ENCODE peak calls at places on chromosomes 5 and 9, in nine cellular contexts. One of them, this sample, is unnamed.

GRCh38 chr5:149445739-149446369 is 66.8 kb upstream of the IL17B start:
- DNase-seq in stimulated activated CD8-positive, alpha-beta memory T cell treated with anti-CD3 and anti-CD28 coated beads, Interleukin-7, amount 100 ng/mL, for 48 hours: no peak
- DNase-seq in HCT116: no peak
- DNase-seq in ELF-1: peak
- DNase-seq in stimulated activated CD4-positive, alpha-beta T cell treated with anti-CD3 and anti-CD28 coated beads, Interleukin-1b, Interleukin-23, amount 100 ng/mL, for 48 hours: no peak
- DNase-seq in AG09319: peak
- DNase-seq in stimulated activated effector memory CD8-positive, alpha-beta T cell treated with anti-CD3 and anti-CD28 coated beads, Interleukin-12 subunit alpha, Interleukin-12 subunit beta, amount 100 ng/mL, for 72 hours: no peak
- DNase-seq in CD8-positive, alpha-beta memory T cell: no peak
- DNase-seq in NCI-H1048: no peak
- DNase-seq in this sample: no peak

GRCh38 chr5:179451099-179451812 is 99.1 kb upstream of the RUFY1 start:
- DNase-seq in stimulated activated CD8-positive, alpha-beta memory T cell treated with anti-CD3 and anti-CD28 coated beads, Interleukin-7, amount 100 ng/mL, for 48 hours: no peak
- DNase-seq in HCT116: no peak
- DNase-seq in ELF-1: no peak
- DNase-seq in stimulated activated CD4-positive, alpha-beta T cell treated with anti-CD3 and anti-CD28 coated beads, Interleukin-1b, Interleukin-23, amount 100 ng/mL, for 48 hours: no peak
- DNase-seq in AG09319: no peak
- DNase-seq in stimulated activated effector memory CD8-positive, alpha-beta T cell treated with anti-CD3 and anti-CD28 coated beads, Interleukin-12 subunit alpha, Interleukin-12 subunit beta, amount 100 ng/mL, for 72 hours: no peak
- DNase-seq in CD8-positive, alpha-beta memory T cell: no peak
- DNase-seq in NCI-H1048: no peak
- DNase-seq in this sample: no peak

GRCh38 chr5:139492700-139493192 is 10.2 kb upstream of the STING1 start:
- DNase-seq in stimulated activated CD8-positive, alpha-beta memory T cell treated with anti-CD3 and anti-CD28 coated beads, Interleukin-7, amount 100 ng/mL, for 48 hours: no peak
- DNase-seq in HCT116: no peak
- DNase-seq in ELF-1: no peak
- DNase-seq in stimulated activated CD4-positive, alpha-beta T cell treated with anti-CD3 and anti-CD28 coated beads, Interleukin-1b, Interleukin-23, amount 100 ng/mL, for 48 hours: no peak
- DNase-seq in AG09319: peak
- DNase-seq in stimulated activated effector memory CD8-positive, alpha-beta T cell treated with anti-CD3 and anti-CD28 coated beads, Interleukin-12 subunit alpha, Interleukin-12 subunit beta, amount 100 ng/mL, for 72 hours: no peak
- DNase-seq in CD8-positive, alpha-beta memory T cell: no peak
- DNase-seq in NCI-H1048: no peak
- DNase-seq in this sample: no peak

GRCh38 chr5:80860934-80861613 is 99.1 kb upstream of the RASGRF2 start:
- DNase-seq in stimulated activated CD8-positive, alpha-beta memory T cell treated with anti-CD3 and anti-CD28 coated beads, Interleukin-7, amount 100 ng/mL, for 48 hours: no peak
- DNase-seq in HCT116: no peak
- DNase-seq in ELF-1: peak
- DNase-seq in stimulated activated CD4-positive, alpha-beta T cell treated with anti-CD3 and anti-CD28 coated beads, Interleukin-1b, Interleukin-23, amount 100 ng/mL, for 48 hours: no peak
- DNase-seq in AG09319: no peak
- DNase-seq in stimulated activated effector memory CD8-positive, alpha-beta T cell treated with anti-CD3 and anti-CD28 coated beads, Interleukin-12 subunit alpha, Interleukin-12 subunit beta, amount 100 ng/mL, for 72 hours: no peak
- DNase-seq in CD8-positive, alpha-beta memory T cell: no peak
- DNase-seq in NCI-H1048: no peak
- DNase-seq in this sample: no peak

GRCh38 chr9:115883467-115884329 is 269.9 kb upstream of the PAPPA start:
- DNase-seq in stimulated activated CD8-positive, alpha-beta memory T cell treated with anti-CD3 and anti-CD28 coated beads, Interleukin-7, amount 100 ng/mL, for 48 hours: no peak
- DNase-seq in HCT116: peak
- DNase-seq in ELF-1: peak
- DNase-seq in stimulated activated CD4-positive, alpha-beta T cell treated with anti-CD3 and anti-CD28 coated beads, Interleukin-1b, Interleukin-23, amount 100 ng/mL, for 48 hours: no peak
- DNase-seq in AG09319: peak
- DNase-seq in stimulated activated effector memory CD8-positive, alpha-beta T cell treated with anti-CD3 and anti-CD28 coated beads, Interleukin-12 subunit alpha, Interleukin-12 subunit beta, amount 100 ng/mL, for 72 hours: no peak
- DNase-seq in CD8-positive, alpha-beta memory T cell: no peak
- DNase-seq in NCI-H1048: no peak
- DNase-seq in this sample: no peak

GRCh38 chr5:134100283-134101011 is 14.0 kb upstream of the TCF7 start:
- DNase-seq in stimulated activated CD8-positive, alpha-beta memory T cell treated with anti-CD3 and anti-CD28 coated beads, Interleukin-7, amount 100 ng/mL, for 48 hours: peak
- DNase-seq in HCT116: no peak
- DNase-seq in ELF-1: peak
- DNase-seq in stimulated activated CD4-positive, alpha-beta T cell treated with anti-CD3 and anti-CD28 coated beads, Interleukin-1b, Interleukin-23, amount 100 ng/mL, for 48 hours: peak
- DNase-seq in AG09319: no peak
- DNase-seq in stimulated activated effector memory CD8-positive, alpha-beta T cell treated with anti-CD3 and anti-CD28 coated beads, Interleukin-12 subunit alpha, Interleukin-12 subunit beta, amount 100 ng/mL, for 72 hours: peak
- DNase-seq in CD8-positive, alpha-beta memory T cell: peak
- DNase-seq in NCI-H1048: peak
- DNase-seq in this sample: peak

GRCh38 chr5:168365581-168366081 is 74.2 kb downstream of the WWC1 start:
- DNase-seq in stimulated activated CD8-positive, alpha-beta memory T cell treated with anti-CD3 and anti-CD28 coated beads, Interleukin-7, amount 100 ng/mL, for 48 hours: no peak
- DNase-seq in HCT116: peak
- DNase-seq in ELF-1: peak
- DNase-seq in stimulated activated CD4-positive, alpha-beta T cell treated with anti-CD3 and anti-CD28 coated beads, Interleukin-1b, Interleukin-23, amount 100 ng/mL, for 48 hours: no peak
- DNase-seq in AG09319: no peak
- DNase-seq in stimulated activated effector memory CD8-positive, alpha-beta T cell treated with anti-CD3 and anti-CD28 coated beads, Interleukin-12 subunit alpha, Interleukin-12 subunit beta, amount 100 ng/mL, for 72 hours: no peak
- DNase-seq in CD8-positive, alpha-beta memory T cell: no peak
- DNase-seq in NCI-H1048: no peak
- DNase-seq in this sample: no peak

GRCh38 chr9:27125936-27126335 is 16.9 kb downstream of the TEK start:
- DNase-seq in stimulated activated CD8-positive, alpha-beta memory T cell treated with anti-CD3 and anti-CD28 coated beads, Interleukin-7, amount 100 ng/mL, for 48 hours: no peak
- DNase-seq in HCT116: no peak
- DNase-seq in ELF-1: no peak
- DNase-seq in stimulated activated CD4-positive, alpha-beta T cell treated with anti-CD3 and anti-CD28 coated beads, Interleukin-1b, Interleukin-23, amount 100 ng/mL, for 48 hours: no peak
- DNase-seq in AG09319: no peak
- DNase-seq in stimulated activated effector memory CD8-positive, alpha-beta T cell treated with anti-CD3 and anti-CD28 coated beads, Interleukin-12 subunit alpha, Interleukin-12 subunit beta, amount 100 ng/mL, for 72 hours: no peak
- DNase-seq in CD8-positive, alpha-beta memory T cell: no peak
- DNase-seq in NCI-H1048: no peak
- DNase-seq in this sample: no peak

GRCh38 chr5:118326496-118327045 is 661.8 kb downstream of the DTWD2 start:
- DNase-seq in stimulated activated CD8-positive, alpha-beta memory T cell treated with anti-CD3 and anti-CD28 coated beads, Interleukin-7, amount 100 ng/mL, for 48 hours: no peak
- DNase-seq in HCT116: no peak
- DNase-seq in ELF-1: no peak
- DNase-seq in stimulated activated CD4-positive, alpha-beta T cell treated with anti-CD3 and anti-CD28 coated beads, Interleukin-1b, Interleukin-23, amount 100 ng/mL, for 48 hours: no peak
- DNase-seq in AG09319: no peak
- DNase-seq in stimulated activated effector memory CD8-positive, alpha-beta T cell treated with anti-CD3 and anti-CD28 coated beads, Interleukin-12 subunit alpha, Interleukin-12 subunit beta, amount 100 ng/mL, for 72 hours: no peak
- DNase-seq in CD8-positive, alpha-beta memory T cell: no peak
- DNase-seq in NCI-H1048: no peak
- DNase-seq in this sample: no peak

GRCh38 chr9:111096051-111096450 is 57.8 kb upstream of the LPAR1 start:
- DNase-seq in stimulated activated CD8-positive, alpha-beta memory T cell treated with anti-CD3 and anti-CD28 coated beads, Interleukin-7, amount 100 ng/mL, for 48 hours: no peak
- DNase-seq in HCT116: no peak
- DNase-seq in ELF-1: peak
- DNase-seq in stimulated activated CD4-positive, alpha-beta T cell treated with anti-CD3 and anti-CD28 coated beads, Interleukin-1b, Interleukin-23, amount 100 ng/mL, for 48 hours: no peak
- DNase-seq in AG09319: no peak
- DNase-seq in stimulated activated effector memory CD8-positive, alpha-beta T cell treated with anti-CD3 and anti-CD28 coated beads, Interleukin-12 subunit alpha, Interleukin-12 subunit beta, amount 100 ng/mL, for 72 hours: no peak
- DNase-seq in CD8-positive, alpha-beta memory T cell: no peak
- DNase-seq in NCI-H1048: no peak
- DNase-seq in this sample: no peak

GRCh38 chr5:116473706-116474105 is 100.9 kb downstream of the SEMA6A start:
- DNase-seq in stimulated activated CD8-positive, alpha-beta memory T cell treated with anti-CD3 and anti-CD28 coated beads, Interleukin-7, amount 100 ng/mL, for 48 hours: no peak
- DNase-seq in HCT116: no peak
- DNase-seq in ELF-1: no peak
- DNase-seq in stimulated activated CD4-positive, alpha-beta T cell treated with anti-CD3 and anti-CD28 coated beads, Interleukin-1b, Interleukin-23, amount 100 ng/mL, for 48 hours: no peak
- DNase-seq in AG09319: no peak
- DNase-seq in stimulated activated effector memory CD8-positive, alpha-beta T cell treated with anti-CD3 and anti-CD28 coated beads, Interleukin-12 subunit alpha, Interleukin-12 subunit beta, amount 100 ng/mL, for 72 hours: no peak
- DNase-seq in CD8-positive, alpha-beta memory T cell: no peak
- DNase-seq in NCI-H1048: no peak
- DNase-seq in this sample: no peak

GRCh38 chr9:26058111-26058895 is 380.1 kb upstream of the TUSC1 start:
- DNase-seq in stimulated activated CD8-positive, alpha-beta memory T cell treated with anti-CD3 and anti-CD28 coated beads, Interleukin-7, amount 100 ng/mL, for 48 hours: no peak
- DNase-seq in HCT116: no peak
- DNase-seq in ELF-1: no peak
- DNase-seq in stimulated activated CD4-positive, alpha-beta T cell treated with anti-CD3 and anti-CD28 coated beads, Interleukin-1b, Interleukin-23, amount 100 ng/mL, for 48 hours: no peak
- DNase-seq in AG09319: no peak
- DNase-seq in stimulated activated effector memory CD8-positive, alpha-beta T cell treated with anti-CD3 and anti-CD28 coated beads, Interleukin-12 subunit alpha, Interleukin-12 subunit beta, amount 100 ng/mL, for 72 hours: no peak
- DNase-seq in CD8-positive, alpha-beta memory T cell: no peak
- DNase-seq in NCI-H1048: no peak
- DNase-seq in this sample: no peak

GRCh38 chr5:134502259-134502658 is 23.2 kb upstream of the JADE2 start:
- DNase-seq in stimulated activated CD8-positive, alpha-beta memory T cell treated with anti-CD3 and anti-CD28 coated beads, Interleukin-7, amount 100 ng/mL, for 48 hours: no peak
- DNase-seq in HCT116: no peak
- DNase-seq in ELF-1: no peak
- DNase-seq in stimulated activated CD4-positive, alpha-beta T cell treated with anti-CD3 and anti-CD28 coated beads, Interleukin-1b, Interleukin-23, amount 100 ng/mL, for 48 hours: no peak
- DNase-seq in AG09319: no peak
- DNase-seq in stimulated activated effector memory CD8-positive, alpha-beta T cell treated with anti-CD3 and anti-CD28 coated beads, Interleukin-12 subunit alpha, Interleukin-12 subunit beta, amount 100 ng/mL, for 72 hours: no peak
- DNase-seq in CD8-positive, alpha-beta memory T cell: no peak
- DNase-seq in NCI-H1048: no peak
- DNase-seq in this sample: no peak

GRCh38 chr9:130660683-130661460 is 3.5 kb upstream of the PRDM12 start:
- DNase-seq in stimulated activated CD8-positive, alpha-beta memory T cell treated with anti-CD3 and anti-CD28 coated beads, Interleukin-7, amount 100 ng/mL, for 48 hours: no peak
- DNase-seq in HCT116: no peak
- DNase-seq in ELF-1: peak
- DNase-seq in stimulated activated CD4-positive, alpha-beta T cell treated with anti-CD3 and anti-CD28 coated beads, Interleukin-1b, Interleukin-23, amount 100 ng/mL, for 48 hours: no peak
- DNase-seq in AG09319: no peak
- DNase-seq in stimulated activated effector memory CD8-positive, alpha-beta T cell treated with anti-CD3 and anti-CD28 coated beads, Interleukin-12 subunit alpha, Interleukin-12 subunit beta, amount 100 ng/mL, for 72 hours: no peak
- DNase-seq in CD8-positive, alpha-beta memory T cell: no peak
- DNase-seq in NCI-H1048: no peak
- DNase-seq in this sample: no peak

GRCh38 chr9:109251080-109251775 is 69.6 kb downstream of the EPB41L4B start:
- DNase-seq in stimulated activated CD8-positive, alpha-beta memory T cell treated with anti-CD3 and anti-CD28 coated beads, Interleukin-7, amount 100 ng/mL, for 48 hours: no peak
- DNase-seq in HCT116: no peak
- DNase-seq in ELF-1: peak
- DNase-seq in stimulated activated CD4-positive, alpha-beta T cell treated with anti-CD3 and anti-CD28 coated beads, Interleukin-1b, Interleukin-23, amount 100 ng/mL, for 48 hours: no peak
- DNase-seq in AG09319: no peak
- DNase-seq in stimulated activated effector memory CD8-positive, alpha-beta T cell treated with anti-CD3 and anti-CD28 coated beads, Interleukin-12 subunit alpha, Interleukin-12 subunit beta, amount 100 ng/mL, for 72 hours: no peak
- DNase-seq in CD8-positive, alpha-beta memory T cell: no peak
- DNase-seq in NCI-H1048: no peak
- DNase-seq in this sample: no peak

GRCh38 chr9:17962747-17963146 is 383.9 kb downstream of the SH3GL2 start:
- DNase-seq in stimulated activated CD8-positive, alpha-beta memory T cell treated with anti-CD3 and anti-CD28 coated beads, Interleukin-7, amount 100 ng/mL, for 48 hours: no peak
- DNase-seq in HCT116: no peak
- DNase-seq in ELF-1: no peak
- DNase-seq in stimulated activated CD4-positive, alpha-beta T cell treated with anti-CD3 and anti-CD28 coated beads, Interleukin-1b, Interleukin-23, amount 100 ng/mL, for 48 hours: no peak
- DNase-seq in AG09319: no peak
- DNase-seq in stimulated activated effector memory CD8-positive, alpha-beta T cell treated with anti-CD3 and anti-CD28 coated beads, Interleukin-12 subunit alpha, Interleukin-12 subunit beta, amount 100 ng/mL, for 72 hours: no peak
- DNase-seq in CD8-positive, alpha-beta memory T cell: no peak
- DNase-seq in NCI-H1048: no peak
- DNase-seq in this sample: no peak

GRCh38 chr5:141825836-141826560 is 52.2 kb downstream of the PCDH1 start:
- DNase-seq in stimulated activated CD8-positive, alpha-beta memory T cell treated with anti-CD3 and anti-CD28 coated beads, Interleukin-7, amount 100 ng/mL, for 48 hours: no peak
- DNase-seq in HCT116: no peak
- DNase-seq in ELF-1: peak
- DNase-seq in stimulated activated CD4-positive, alpha-beta T cell treated with anti-CD3 and anti-CD28 coated beads, Interleukin-1b, Interleukin-23, amount 100 ng/mL, for 48 hours: no peak
- DNase-seq in AG09319: no peak
- DNase-seq in stimulated activated effector memory CD8-positive, alpha-beta T cell treated with anti-CD3 and anti-CD28 coated beads, Interleukin-12 subunit alpha, Interleukin-12 subunit beta, amount 100 ng/mL, for 72 hours: no peak
- DNase-seq in CD8-positive, alpha-beta memory T cell: no peak
- DNase-seq in NCI-H1048: no peak
- DNase-seq in this sample: no peak

GRCh38 chr5:133612021-133612860 is at the start of gene FSTL4:
- DNase-seq in stimulated activated CD8-positive, alpha-beta memory T cell treated with anti-CD3 and anti-CD28 coated beads, Interleukin-7, amount 100 ng/mL, for 48 hours: no peak
- DNase-seq in HCT116: no peak
- DNase-seq in ELF-1: peak
- DNase-seq in stimulated activated CD4-positive, alpha-beta T cell treated with anti-CD3 and anti-CD28 coated beads, Interleukin-1b, Interleukin-23, amount 100 ng/mL, for 48 hours: peak
- DNase-seq in AG09319: no peak
- DNase-seq in stimulated activated effector memory CD8-positive, alpha-beta T cell treated with anti-CD3 and anti-CD28 coated beads, Interleukin-12 subunit alpha, Interleukin-12 subunit beta, amount 100 ng/mL, for 72 hours: peak
- DNase-seq in CD8-positive, alpha-beta memory T cell: peak
- DNase-seq in NCI-H1048: no peak
- DNase-seq in this sample: peak

GRCh38 chr5:149500922-149501582 is 50.2 kb downstream of the CSNK1A1 start:
- DNase-seq in stimulated activated CD8-positive, alpha-beta memory T cell treated with anti-CD3 and anti-CD28 coated beads, Interleukin-7, amount 100 ng/mL, for 48 hours: no peak
- DNase-seq in HCT116: no peak
- DNase-seq in ELF-1: no peak
- DNase-seq in stimulated activated CD4-positive, alpha-beta T cell treated with anti-CD3 and anti-CD28 coated beads, Interleukin-1b, Interleukin-23, amount 100 ng/mL, for 48 hours: no peak
- DNase-seq in AG09319: no peak
- DNase-seq in stimulated activated effector memory CD8-positive, alpha-beta T cell treated with anti-CD3 and anti-CD28 coated beads, Interleukin-12 subunit alpha, Interleukin-12 subunit beta, amount 100 ng/mL, for 72 hours: no peak
- DNase-seq in CD8-positive, alpha-beta memory T cell: no peak
- DNase-seq in NCI-H1048: no peak
- DNase-seq in this sample: no peak

GRCh38 chr9:99511723-99512122 is 289.6 kb downstream of the SEC61B start:
- DNase-seq in stimulated activated CD8-positive, alpha-beta memory T cell treated with anti-CD3 and anti-CD28 coated beads, Interleukin-7, amount 100 ng/mL, for 48 hours: no peak
- DNase-seq in HCT116: no peak
- DNase-seq in ELF-1: no peak
- DNase-seq in stimulated activated CD4-positive, alpha-beta T cell treated with anti-CD3 and anti-CD28 coated beads, Interleukin-1b, Interleukin-23, amount 100 ng/mL, for 48 hours: no peak
- DNase-seq in AG09319: no peak
- DNase-seq in stimulated activated effector memory CD8-positive, alpha-beta T cell treated with anti-CD3 and anti-CD28 coated beads, Interleukin-12 subunit alpha, Interleukin-12 subunit beta, amount 100 ng/mL, for 72 hours: no peak
- DNase-seq in CD8-positive, alpha-beta memory T cell: no peak
- DNase-seq in NCI-H1048: no peak
- DNase-seq in this sample: no peak

GRCh38 chr9:138063033-138063432 is 185.5 kb downstream of the CACNA1B start:
- DNase-seq in stimulated activated CD8-positive, alpha-beta memory T cell treated with anti-CD3 and anti-CD28 coated beads, Interleukin-7, amount 100 ng/mL, for 48 hours: no peak
- DNase-seq in HCT116: no peak
- DNase-seq in ELF-1: no peak
- DNase-seq in stimulated activated CD4-positive, alpha-beta T cell treated with anti-CD3 and anti-CD28 coated beads, Interleukin-1b, Interleukin-23, amount 100 ng/mL, for 48 hours: no peak
- DNase-seq in AG09319: no peak
- DNase-seq in stimulated activated effector memory CD8-positive, alpha-beta T cell treated with anti-CD3 and anti-CD28 coated beads, Interleukin-12 subunit alpha, Interleukin-12 subunit beta, amount 100 ng/mL, for 72 hours: no peak
- DNase-seq in CD8-positive, alpha-beta memory T cell: no peak
- DNase-seq in NCI-H1048: no peak
- DNase-seq in this sample: no peak

GRCh38 chr9:99873531-99873930 is 32.9 kb upstream of the STX17 start:
- DNase-seq in stimulated activated CD8-positive, alpha-beta memory T cell treated with anti-CD3 and anti-CD28 coated beads, Interleukin-7, amount 100 ng/mL, for 48 hours: no peak
- DNase-seq in HCT116: no peak
- DNase-seq in ELF-1: no peak
- DNase-seq in stimulated activated CD4-positive, alpha-beta T cell treated with anti-CD3 and anti-CD28 coated beads, Interleukin-1b, Interleukin-23, amount 100 ng/mL, for 48 hours: no peak
- DNase-seq in AG09319: no peak
- DNase-seq in stimulated activated effector memory CD8-positive, alpha-beta T cell treated with anti-CD3 and anti-CD28 coated beads, Interleukin-12 subunit alpha, Interleukin-12 subunit beta, amount 100 ng/mL, for 72 hours: no peak
- DNase-seq in CD8-positive, alpha-beta memory T cell: no peak
- DNase-seq in NCI-H1048: no peak
- DNase-seq in this sample: no peak

GRCh38 chr9:105168935-105169334 is 75.5 kb upstream of the SLC44A1 start:
- DNase-seq in stimulated activated CD8-positive, alpha-beta memory T cell treated with anti-CD3 and anti-CD28 coated beads, Interleukin-7, amount 100 ng/mL, for 48 hours: no peak
- DNase-seq in HCT116: no peak
- DNase-seq in ELF-1: no peak
- DNase-seq in stimulated activated CD4-positive, alpha-beta T cell treated with anti-CD3 and anti-CD28 coated beads, Interleukin-1b, Interleukin-23, amount 100 ng/mL, for 48 hours: no peak
- DNase-seq in AG09319: no peak
- DNase-seq in stimulated activated effector memory CD8-positive, alpha-beta T cell treated with anti-CD3 and anti-CD28 coated beads, Interleukin-12 subunit alpha, Interleukin-12 subunit beta, amount 100 ng/mL, for 72 hours: no peak
- DNase-seq in CD8-positive, alpha-beta memory T cell: no peak
- DNase-seq in NCI-H1048: no peak
- DNase-seq in this sample: no peak

This sample was measured in activated B cell treated with CpG ODN at 0.5 μM for 24 hours.